ENCODE peak calls at places on chromosomes 16 and 17, in nine cellular contexts. X is fibroblast of lung, D is uterus, W is Karpas-422, O is lower lobe of right lung, M is esophagus squamous epithelium, T is aorta, H is GM23248, F is breast epithelium. Z is an unnamed sample. For H3K36me3 and H3K4me1, the result is how much of the 10 kb centered on the place peaks cover.

GRCh38 chr17:44916059-44916780 is 920 bp upstream of the GFAP start:
- DNase-seq in X (no peak), D (no peak), W (no peak), O (peak), M (no peak), T (peak), H (no peak), F (peak), Z (no peak)

GRCh38 chr16:728131-728889 is 1.4 kb downstream of the HAGHL start:
- DNase-seq in X (peak), D (no peak), W (peak), O (peak), M (no peak), T (peak), H (peak), F (no peak), Z (no peak)

GRCh38 chr17:34672176-34672785 is 92.9 kb downstream of the TMEM132E start:
- DNase-seq in X (no peak), D (no peak), W (no peak), O (no peak), M (no peak), T (no peak), H (no peak), F (no peak), Z (no peak)

GRCh38 chr17:65638221-65638940 is 76.9 kb upstream of the AXIN2 start:
- DNase-seq in X (peak), D (no peak), W (no peak), O (no peak), M (no peak), T (no peak), H (no peak), F (no peak), Z (no peak)

GRCh38 chr17:33786478-33786877 is 468.6 kb upstream of the CCL2 start:
- DNase-seq in X (no peak), D (no peak), W (no peak), O (no peak), M (no peak), T (peak), H (no peak), F (no peak), Z (no peak)

GRCh38 chr17:81429353-81429774 is 34.1 kb downstream of the BAHCC1 start:
- DNase-seq in X (peak), D (peak), W (no peak), O (peak), M (no peak), T (peak), H (peak), F (peak), Z (no peak)

GRCh38 chr16:970766-971581 is at the start of gene LMF1:
- DNase-seq in X (peak), D (peak), W (peak), O (peak), M (peak), T (peak), H (peak), F (peak), Z (peak)

GRCh38 chr17:68248199-68248825 is 469 bp downstream of the AMZ2 start:
- DNase-seq in X (peak), D (peak), W (no peak), O (no peak), M (no peak), T (peak), H (peak), F (no peak), Z (no peak)

GRCh38 chr16:87636050-87636684 is 33.9 kb downstream of the JPH3 start:
- DNase-seq in X (peak), D (peak), W (peak), O (peak), M (peak), T (peak), H (peak), F (peak), Z (peak)

GRCh38 chr17:72119963-72120877 is 600 bp upstream of the SOX9 start:
- DNase-seq in X (peak), D (no peak), W (peak), O (no peak), M (no peak), T (no peak), H (peak), F (peak), Z (no peak)

GRCh38 chr16:14509055-14509454 is 121.0 kb downstream of the PARN start:
- DNase-seq in X (no peak), D (no peak), W (no peak), O (no peak), M (no peak), T (no peak), H (peak), F (no peak), Z (no peak)

GRCh38 chr17:62653002-62653830 is 25.7 kb downstream of the MRC2 start:
- DNase-seq in X (peak), D (peak), W (peak), O (peak), M (no peak), T (peak), H (peak), F (no peak), Z (peak)

GRCh38 chr16:58032710-58033293 is 7.2 kb downstream of the MMP15 start:
- DNase-seq in X (no peak), D (no peak), W (no peak), O (peak), M (no peak), T (no peak), H (no peak), F (no peak), Z (no peak)

GRCh38 chr16:72111653-72112451 is 18.2 kb downstream of the DHX38 start:
- DNase-seq in X (no peak), D (no peak), W (no peak), O (no peak), M (no peak), T (no peak), H (no peak), F (no peak), Z (no peak)
- H3K36me3 ChIP-seq in X (under half), D (under half), W (under half), O (half or more), M (half or more), T (under half), H (under half), F (under half), Z (half or more)

GRCh38 chr16:84367750-84368320 is 503 bp upstream of the ATP2C2 start:
- DNase-seq in X (no peak), D (no peak), W (no peak), O (peak), M (no peak), T (no peak), H (no peak), F (no peak), Z (no peak)
- H3K4me3 ChIP-seq in X (no peak), D (no peak), W (no peak), O (peak), M (peak), T (no peak), H (no peak), F (peak), Z (no peak)

DNA sequence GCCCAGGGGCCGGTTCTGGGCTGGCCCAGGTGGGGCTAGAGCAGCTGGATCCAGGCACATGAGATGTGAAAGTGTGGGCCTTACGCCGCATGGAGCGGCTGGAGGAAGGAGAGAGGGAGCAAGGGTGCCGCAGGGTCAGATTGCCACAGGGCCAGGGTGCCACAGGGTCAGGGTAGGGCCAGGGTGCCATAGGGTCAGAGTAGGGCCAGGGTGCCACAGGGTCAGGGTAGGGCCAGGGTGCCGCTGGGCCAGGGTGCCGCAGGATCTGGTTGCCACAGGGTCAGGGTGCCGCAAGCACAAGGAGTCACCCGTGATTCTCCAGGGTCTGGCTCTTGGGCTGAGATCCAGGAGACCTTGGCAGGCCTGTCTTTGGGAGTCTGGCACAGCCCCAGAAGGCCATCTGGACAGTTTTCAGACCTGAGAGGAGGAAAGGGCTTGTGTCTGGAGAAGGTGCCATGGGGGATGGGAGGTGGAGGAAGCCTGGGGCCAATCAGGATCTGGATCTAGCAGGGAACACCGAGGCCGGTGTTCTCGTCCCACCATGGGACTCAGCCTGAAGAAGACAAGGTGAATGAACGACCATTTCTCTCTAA is 13.1 kb upstream of the LASP1NB start:
- DNase-seq in X (peak), D (peak), W (no peak), O (peak), M (no peak), T (peak), H (no peak), F (peak), Z (no peak)
- H3K4me1 ChIP-seq in X (under half), D (under half), W (under half), O (half or more), M (under half), T (under half), H (under half), F (under half), Z (under half)

GRCh38 chr17:82486186-82487084 is 27.9 kb downstream of the NARF start:
- DNase-seq in X (no peak), D (no peak), W (no peak), O (no peak), M (no peak), T (no peak), H (no peak), F (no peak), Z (no peak)
- H3K36me3 ChIP-seq in X (under half), D (under half), W (under half), O (half or more), M (half or more), T (under half), H (under half), F (under half), Z (under half)

GRCh38 chr17:27352481-27353460 is 58.9 kb downstream of the WSB1 start:
- DNase-seq in X (peak), D (no peak), W (no peak), O (no peak), M (no peak), T (no peak), H (peak), F (no peak), Z (no peak)

GRCh38 chr17:27351741-27352140 is 57.8 kb downstream of the WSB1 start:
- DNase-seq in X (peak), D (no peak), W (no peak), O (no peak), M (no peak), T (no peak), H (no peak), F (no peak), Z (no peak)

GRCh38 chr17:27348196-27348595 is 54.3 kb downstream of the WSB1 start:
- DNase-seq in X (no peak), D (no peak), W (no peak), O (no peak), M (no peak), T (no peak), H (no peak), F (no peak), Z (no peak)

GRCh38 chr17:27346228-27346899 is 52.5 kb downstream of the WSB1 start:
- DNase-seq in X (no peak), D (no peak), W (peak), O (no peak), M (no peak), T (no peak), H (no peak), F (no peak), Z (no peak)

GRCh38 chr17:27349540-27350021 is 55.7 kb downstream of the WSB1 start:
- DNase-seq in X (no peak), D (no peak), W (no peak), O (no peak), M (no peak), T (no peak), H (no peak), F (no peak), Z (no peak)
- H3K4me3 ChIP-seq in X (no peak), D (no peak), W (peak), O (peak), M (peak), T (no peak), H (no peak), F (peak), Z (no peak)

GRCh38 chr17:4007346-4008081 is 43.3 kb upstream of the ATP2A3 start:
- DNase-seq in X (no peak), D (no peak), W (no peak), O (no peak), M (no peak), T (no peak), H (no peak), F (no peak), Z (no peak)

GRCh38 chr17:4005296-4006164 is 41.3 kb upstream of the ATP2A3 start:
- DNase-seq in X (no peak), D (no peak), W (no peak), O (no peak), M (no peak), T (no peak), H (no peak), F (no peak), Z (no peak)

GRCh38 chr17:4008082-4008435 is 43.8 kb upstream of the ATP2A3 start:
- DNase-seq in X (peak), D (no peak), W (no peak), O (no peak), M (no peak), T (no peak), H (no peak), F (no peak), Z (no peak)

GRCh38 chr17:4006165-4006589 is 41.9 kb upstream of the ATP2A3 start:
- DNase-seq in X (no peak), D (no peak), W (no peak), O (peak), M (no peak), T (no peak), H (no peak), F (no peak), Z (no peak)

DNA sequence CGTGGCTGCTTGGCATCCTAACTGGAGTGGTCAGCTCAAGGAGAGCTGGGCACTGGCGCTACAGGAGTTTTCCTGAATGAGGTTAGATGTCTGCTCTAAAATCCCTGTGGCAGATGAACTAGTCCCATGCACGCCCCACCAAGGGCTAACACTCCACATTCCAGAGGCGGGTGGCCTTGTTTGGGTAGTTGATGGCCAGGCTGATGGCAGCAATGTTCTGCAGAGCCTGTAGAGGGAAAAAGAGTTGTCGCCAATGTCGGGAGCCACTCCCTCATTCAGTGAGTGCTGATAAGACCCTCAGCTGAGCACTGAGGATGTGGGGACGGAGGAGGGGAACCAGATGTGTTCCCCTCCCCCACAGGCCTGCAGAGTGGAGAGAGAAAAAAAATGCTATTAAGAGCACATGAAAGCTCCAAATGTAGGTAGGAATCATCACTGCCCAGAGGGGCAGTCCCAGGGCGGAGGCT is 42.5 kb upstream of the ATP2A3 start:
- DNase-seq in X (no peak), D (no peak), W (no peak), O (peak), M (no peak), T (no peak), H (no peak), F (no peak), Z (no peak)
- H3K4me1 ChIP-seq in X (under half), D (under half), W (under half), O (under half), M (under half), T (under half), H (under half), F (under half), Z (under half)

GRCh38 chr16:30965436-30965835 is 7.9 kb downstream of the SETD1A start:
- DNase-seq in X (no peak), D (no peak), W (no peak), O (no peak), M (no peak), T (no peak), H (no peak), F (no peak), Z (no peak)
- H3K36me3 ChIP-seq in X (under half), D (under half), W (under half), O (half or more), M (half or more), T (under half), H (under half), F (under half), Z (under half)

Z was measured in naive thymus-derived CD4-positive, alpha-beta T cell.